ENCODE peak calls at places on chromosomes 1 and 21, in nine cellular contexts. One of them, this sample, is unnamed.
A peak's percentile ranks its signal among the peaks of the same experiment; 100 is the strongest.

GRCh38 chr21:21559285-21560045 is 561.3 kb downstream of the NCAM2 start:
- DNase-seq in esophagus squamous epithelium: no peak
- DNase-seq in Peyer's patch: no peak
- DNase-seq in aorta: no peak
- DNase-seq in A673: no peak
- DNase-seq in dorsolateral prefrontal cortex: no peak
- DNase-seq in choroid plexus epithelial cell: no peak
- DNase-seq in GM12865: no peak
- DNase-seq in CD8-positive, alpha-beta memory T cell: no peak
- DNase-seq in this sample: no peak

GRCh38 chr1:44655609-44656008 is 18.7 kb downstream of the TMEM53 start:
- DNase-seq in esophagus squamous epithelium: no peak
- DNase-seq in A673: peak; percentile 22
- DNase-seq in choroid plexus epithelial cell: peak; percentile 29
- DNase-seq in Peyer's patch: peak; percentile 60
- DNase-seq in GM12865: peak; percentile 33
- DNase-seq in aorta: peak; percentile 11
- DNase-seq in CD8-positive, alpha-beta memory T cell: no peak
- DNase-seq in dorsolateral prefrontal cortex: no peak
- DNase-seq in this sample: no peak

GRCh38 chr1:30809514-30810263 is 52.1 kb upstream of the LAPTM5 start:
- DNase-seq in Peyer's patch: no peak
- DNase-seq in choroid plexus epithelial cell: peak; percentile 93
- DNase-seq in esophagus squamous epithelium: no peak
- DNase-seq in GM12865: no peak
- DNase-seq in A673: peak; percentile 87
- DNase-seq in CD8-positive, alpha-beta memory T cell: no peak
- DNase-seq in aorta: no peak
- DNase-seq in dorsolateral prefrontal cortex: no peak
- DNase-seq in this sample: no peak

GRCh38 chr1:182802006-182802798 is 12.6 kb downstream of the NPL start:
- DNase-seq in dorsolateral prefrontal cortex: peak; percentile 49
- DNase-seq in esophagus squamous epithelium: no peak
- DNase-seq in Peyer's patch: no peak
- DNase-seq in choroid plexus epithelial cell: no peak
- DNase-seq in GM12865: no peak
- DNase-seq in CD8-positive, alpha-beta memory T cell: no peak
- DNase-seq in aorta: no peak
- DNase-seq in A673: no peak
- DNase-seq in this sample: no peak

GRCh38 chr1:15965228-15965767 is 10.6 kb downstream of the ZBTB17 start:
- DNase-seq in CD8-positive, alpha-beta memory T cell: no peak
- DNase-seq in aorta: no peak
- DNase-seq in GM12865: peak; percentile 70
- DNase-seq in choroid plexus epithelial cell: peak; percentile 26
- DNase-seq in dorsolateral prefrontal cortex: peak; percentile 72
- DNase-seq in Peyer's patch: no peak
- DNase-seq in esophagus squamous epithelium: no peak
- DNase-seq in A673: peak; percentile 63
- DNase-seq in this sample: no peak

GRCh38 chr21:45263534-45263933 is 24.2 kb downstream of the POFUT2 start:
- DNase-seq in Peyer's patch: no peak
- DNase-seq in CD8-positive, alpha-beta memory T cell: no peak
- DNase-seq in dorsolateral prefrontal cortex: peak; percentile 12
- DNase-seq in choroid plexus epithelial cell: no peak
- DNase-seq in A673: no peak
- DNase-seq in esophagus squamous epithelium: no peak
- DNase-seq in GM12865: no peak
- DNase-seq in aorta: peak; percentile 39
- DNase-seq in this sample: no peak

GRCh38 chr1:107870691-107871090 is 94.3 kb downstream of the VAV3 start:
- DNase-seq in dorsolateral prefrontal cortex: no peak
- DNase-seq in esophagus squamous epithelium: no peak
- DNase-seq in Peyer's patch: no peak
- DNase-seq in CD8-positive, alpha-beta memory T cell: no peak
- DNase-seq in aorta: no peak
- DNase-seq in choroid plexus epithelial cell: peak; percentile 77
- DNase-seq in A673: no peak
- DNase-seq in GM12865: no peak
- DNase-seq in this sample: no peak

GRCh38 chr1:67652800-67653199 is 32.2 kb upstream of the GADD45A start:
- DNase-seq in GM12865: peak; percentile 53
- DNase-seq in A673: no peak
- DNase-seq in dorsolateral prefrontal cortex: no peak
- DNase-seq in CD8-positive, alpha-beta memory T cell: no peak
- DNase-seq in choroid plexus epithelial cell: peak; percentile 95
- DNase-seq in aorta: no peak
- DNase-seq in esophagus squamous epithelium: no peak
- DNase-seq in Peyer's patch: no peak
- DNase-seq in this sample: no peak

GRCh38 chr1:74586253-74586897 is 74.0 kb upstream of the LRRC53 start:
- DNase-seq in GM12865: no peak
- DNase-seq in CD8-positive, alpha-beta memory T cell: no peak
- DNase-seq in Peyer's patch: no peak
- DNase-seq in dorsolateral prefrontal cortex: no peak
- DNase-seq in esophagus squamous epithelium: no peak
- DNase-seq in A673: no peak
- DNase-seq in aorta: no peak
- DNase-seq in choroid plexus epithelial cell: no peak
- DNase-seq in this sample: no peak

GRCh38 chr21:27681038-27681437 is 714.1 kb upstream of the ADAMTS5 start:
- DNase-seq in CD8-positive, alpha-beta memory T cell: no peak
- DNase-seq in A673: no peak
- DNase-seq in Peyer's patch: no peak
- DNase-seq in GM12865: no peak
- DNase-seq in dorsolateral prefrontal cortex: no peak
- DNase-seq in esophagus squamous epithelium: no peak
- DNase-seq in aorta: no peak
- DNase-seq in choroid plexus epithelial cell: no peak
- DNase-seq in this sample: no peak

GRCh38 chr1:1181129-1181937 is 7.7 kb downstream of the TTLL10 start:
- DNase-seq in Peyer's patch: peak; percentile 40
- DNase-seq in esophagus squamous epithelium: no peak
- DNase-seq in CD8-positive, alpha-beta memory T cell: peak; percentile 40
- DNase-seq in choroid plexus epithelial cell: no peak
- DNase-seq in GM12865: no peak
- DNase-seq in aorta: peak; percentile 65
- DNase-seq in A673: no peak
- DNase-seq in dorsolateral prefrontal cortex: no peak
- DNase-seq in this sample: no peak

GRCh38 chr1:207516729-207517128 is 20.8 kb downstream of the CR1 start:
- DNase-seq in GM12865: no peak
- DNase-seq in choroid plexus epithelial cell: no peak
- DNase-seq in dorsolateral prefrontal cortex: no peak
- DNase-seq in Peyer's patch: no peak
- DNase-seq in aorta: no peak
- DNase-seq in A673: no peak
- DNase-seq in CD8-positive, alpha-beta memory T cell: no peak
- DNase-seq in esophagus squamous epithelium: no peak
- DNase-seq in this sample: no peak

GRCh38 chr1:207518608-207519239 is 22.8 kb downstream of the CR1 start:
- DNase-seq in A673: no peak
- DNase-seq in aorta: no peak
- DNase-seq in dorsolateral prefrontal cortex: no peak
- DNase-seq in CD8-positive, alpha-beta memory T cell: no peak
- DNase-seq in Peyer's patch: no peak
- DNase-seq in GM12865: no peak
- DNase-seq in choroid plexus epithelial cell: no peak
- DNase-seq in esophagus squamous epithelium: no peak
- DNase-seq in this sample: no peak

GRCh38 chr1:207514890-207515289 is 18.9 kb downstream of the CR1 start:
- DNase-seq in dorsolateral prefrontal cortex: no peak
- DNase-seq in A673: no peak
- DNase-seq in Peyer's patch: no peak
- DNase-seq in esophagus squamous epithelium: no peak
- DNase-seq in aorta: no peak
- DNase-seq in GM12865: no peak
- DNase-seq in CD8-positive, alpha-beta memory T cell: no peak
- DNase-seq in choroid plexus epithelial cell: no peak
- DNase-seq in this sample: no peak

GRCh38 chr1:207520946-207521345 is 25.0 kb downstream of the CR1 start:
- DNase-seq in choroid plexus epithelial cell: no peak
- DNase-seq in A673: no peak
- DNase-seq in Peyer's patch: no peak
- DNase-seq in esophagus squamous epithelium: no peak
- DNase-seq in dorsolateral prefrontal cortex: no peak
- DNase-seq in GM12865: no peak
- DNase-seq in aorta: no peak
- DNase-seq in CD8-positive, alpha-beta memory T cell: no peak
- DNase-seq in this sample: no peak

GRCh38 chr1:207519505-207520399 is 23.8 kb downstream of the CR1 start:
- DNase-seq in esophagus squamous epithelium: no peak
- DNase-seq in Peyer's patch: no peak
- DNase-seq in GM12865: no peak
- DNase-seq in CD8-positive, alpha-beta memory T cell: no peak
- DNase-seq in choroid plexus epithelial cell: no peak
- DNase-seq in dorsolateral prefrontal cortex: no peak
- DNase-seq in A673: peak; percentile 5
- DNase-seq in aorta: no peak
- DNase-seq in this sample: no peak
- H3K4me3 ChIP-seq in esophagus squamous epithelium: no peak overlapping the region
- H3K4me3 ChIP-seq in Peyer's patch: no peak overlapping the region
- H3K4me3 ChIP-seq in GM12865: no peak overlapping the region
- H3K4me3 ChIP-seq in CD8-positive, alpha-beta memory T cell: no peak overlapping the region
- H3K4me3 ChIP-seq in choroid plexus epithelial cell: no peak overlapping the region
- H3K4me3 ChIP-seq in dorsolateral prefrontal cortex: no peak overlapping the region
- H3K4me3 ChIP-seq in A673: no peak overlapping the region
- H3K4me3 ChIP-seq in aorta: no peak overlapping the region
- H3K4me3 ChIP-seq in this sample: no peak overlapping the region

GRCh38 chr1:6483761-6484117 is 7.7 kb downstream of the PLEKHG5 start:
- DNase-seq in dorsolateral prefrontal cortex: no peak
- DNase-seq in aorta: no peak
- DNase-seq in CD8-positive, alpha-beta memory T cell: no peak
- DNase-seq in Peyer's patch: no peak
- DNase-seq in choroid plexus epithelial cell: no peak
- DNase-seq in esophagus squamous epithelium: no peak
- DNase-seq in A673: no peak
- DNase-seq in GM12865: no peak
- DNase-seq in this sample: no peak

GRCh38 chr1:6486433-6487011 is 4.9 kb downstream of the PLEKHG5 start:
- DNase-seq in CD8-positive, alpha-beta memory T cell: peak; percentile 87
- DNase-seq in aorta: peak; percentile 95
- DNase-seq in choroid plexus epithelial cell: peak; percentile 86
- DNase-seq in dorsolateral prefrontal cortex: peak; percentile 83
- DNase-seq in A673: peak; percentile 92
- DNase-seq in Peyer's patch: peak; percentile 94
- DNase-seq in esophagus squamous epithelium: no peak
- DNase-seq in GM12865: peak; percentile 83
- DNase-seq in this sample: peak; percentile 66

GRCh38 chr1:6485937-6486250 is 5.6 kb downstream of the PLEKHG5 start:
- DNase-seq in choroid plexus epithelial cell: no peak
- DNase-seq in dorsolateral prefrontal cortex: no peak
- DNase-seq in esophagus squamous epithelium: no peak
- DNase-seq in CD8-positive, alpha-beta memory T cell: no peak
- DNase-seq in Peyer's patch: no peak
- DNase-seq in GM12865: no peak
- DNase-seq in A673: no peak
- DNase-seq in aorta: no peak
- DNase-seq in this sample: no peak

GRCh38 chr1:6484826-6485139 is 6.7 kb downstream of the PLEKHG5 start:
- DNase-seq in esophagus squamous epithelium: no peak
- DNase-seq in aorta: no peak
- DNase-seq in dorsolateral prefrontal cortex: no peak
- DNase-seq in A673: no peak
- DNase-seq in CD8-positive, alpha-beta memory T cell: no peak
- DNase-seq in Peyer's patch: no peak
- DNase-seq in choroid plexus epithelial cell: no peak
- DNase-seq in GM12865: no peak
- DNase-seq in this sample: no peak

GRCh38 chr1:6485140-6485936 is 6.1 kb downstream of the PLEKHG5 start:
- DNase-seq in CD8-positive, alpha-beta memory T cell: no peak
- DNase-seq in Peyer's patch: no peak
- DNase-seq in GM12865: no peak
- DNase-seq in esophagus squamous epithelium: no peak
- DNase-seq in A673: no peak
- DNase-seq in dorsolateral prefrontal cortex: no peak
- DNase-seq in aorta: no peak
- DNase-seq in choroid plexus epithelial cell: no peak
- DNase-seq in this sample: no peak
- H3K4me3 ChIP-seq in CD8-positive, alpha-beta memory T cell: no peak overlapping the region
- H3K4me3 ChIP-seq in Peyer's patch: peak overlapping the region; percentile 26
- H3K4me3 ChIP-seq in GM12865: no peak overlapping the region
- H3K4me3 ChIP-seq in esophagus squamous epithelium: peak overlapping the region; percentile 69
- H3K4me3 ChIP-seq in A673: peak overlapping the region; percentile 19
- H3K4me3 ChIP-seq in dorsolateral prefrontal cortex: peak overlapping the region; percentile 40
- H3K4me3 ChIP-seq in aorta: no peak overlapping the region
- H3K4me3 ChIP-seq in choroid plexus epithelial cell: peak overlapping the region; percentile 56
- H3K4me3 ChIP-seq in this sample: no peak overlapping the region

GRCh38 chr1:224170748-224171478 is 12.1 kb upstream of the DEGS1 start:
- DNase-seq in dorsolateral prefrontal cortex: no peak
- DNase-seq in Peyer's patch: peak; percentile 65
- DNase-seq in esophagus squamous epithelium: no peak
- DNase-seq in CD8-positive, alpha-beta memory T cell: no peak
- DNase-seq in GM12865: peak; percentile 44
- DNase-seq in aorta: no peak
- DNase-seq in A673: no peak
- DNase-seq in choroid plexus epithelial cell: peak; percentile 56
- DNase-seq in this sample: peak; percentile 60

GRCh38 chr1:224169876-224170275 is 13.2 kb upstream of the DEGS1 start:
- DNase-seq in aorta: no peak
- DNase-seq in GM12865: no peak
- DNase-seq in dorsolateral prefrontal cortex: no peak
- DNase-seq in choroid plexus epithelial cell: peak; percentile 32
- DNase-seq in A673: no peak
- DNase-seq in esophagus squamous epithelium: no peak
- DNase-seq in CD8-positive, alpha-beta memory T cell: no peak
- DNase-seq in Peyer's patch: no peak
- DNase-seq in this sample: no peak

GRCh38 chr1:224172229-224172628 is 10.8 kb upstream of the DEGS1 start:
- DNase-seq in dorsolateral prefrontal cortex: no peak
- DNase-seq in GM12865: no peak
- DNase-seq in esophagus squamous epithelium: no peak
- DNase-seq in aorta: no peak
- DNase-seq in CD8-positive, alpha-beta memory T cell: no peak
- DNase-seq in A673: no peak
- DNase-seq in Peyer's patch: no peak
- DNase-seq in choroid plexus epithelial cell: no peak
- DNase-seq in this sample: no peak

GRCh38 chr1:224173523-224173922 is 9.5 kb upstream of the DEGS1 start:
- DNase-seq in choroid plexus epithelial cell: no peak
- DNase-seq in aorta: no peak
- DNase-seq in CD8-positive, alpha-beta memory T cell: no peak
- DNase-seq in GM12865: no peak
- DNase-seq in esophagus squamous epithelium: no peak
- DNase-seq in dorsolateral prefrontal cortex: no peak
- DNase-seq in Peyer's patch: no peak
- DNase-seq in A673: no peak
- DNase-seq in this sample: no peak

GRCh38 chr1:224168859-224169380 is 14.1 kb upstream of the DEGS1 start:
- DNase-seq in Peyer's patch: no peak
- DNase-seq in choroid plexus epithelial cell: peak; percentile 88
- DNase-seq in A673: no peak
- DNase-seq in dorsolateral prefrontal cortex: no peak
- DNase-seq in CD8-positive, alpha-beta memory T cell: no peak
- DNase-seq in esophagus squamous epithelium: no peak
- DNase-seq in GM12865: peak; percentile 87
- DNase-seq in aorta: no peak
- DNase-seq in this sample: peak; percentile 88
- H3K4me3 ChIP-seq in Peyer's patch: no peak overlapping the region
- H3K4me3 ChIP-seq in choroid plexus epithelial cell: no peak overlapping the region
- H3K4me3 ChIP-seq in A673: no peak overlapping the region
- H3K4me3 ChIP-seq in dorsolateral prefrontal cortex: no peak overlapping the region
- H3K4me3 ChIP-seq in CD8-positive, alpha-beta memory T cell: no peak overlapping the region
- H3K4me3 ChIP-seq in esophagus squamous epithelium: no peak overlapping the region
- H3K4me3 ChIP-seq in GM12865: peak overlapping the region; percentile 34
- H3K4me3 ChIP-seq in aorta: no peak overlapping the region
- H3K4me3 ChIP-seq in this sample: peak overlapping the region; percentile 20

GRCh38 chr21:41876928-41877652 is 2.1 kb downstream of the PRDM15 start:
- DNase-seq in dorsolateral prefrontal cortex: no peak
- DNase-seq in GM12865: no peak
- DNase-seq in CD8-positive, alpha-beta memory T cell: no peak
- DNase-seq in Peyer's patch: no peak
- DNase-seq in esophagus squamous epithelium: no peak
- DNase-seq in aorta: no peak
- DNase-seq in A673: no peak
- DNase-seq in choroid plexus epithelial cell: no peak
- DNase-seq in this sample: no peak
- H3K4me3 ChIP-seq in dorsolateral prefrontal cortex: peak overlapping the region; percentile 79
- H3K4me3 ChIP-seq in GM12865: peak overlapping the region; percentile 93
- H3K4me3 ChIP-seq in CD8-positive, alpha-beta memory T cell: no peak overlapping the region
- H3K4me3 ChIP-seq in Peyer's patch: no peak overlapping the region
- H3K4me3 ChIP-seq in esophagus squamous epithelium: peak overlapping the region; percentile 91
- H3K4me3 ChIP-seq in aorta: no peak overlapping the region
- H3K4me3 ChIP-seq in A673: peak overlapping the region; percentile 81
- H3K4me3 ChIP-seq in choroid plexus epithelial cell: peak overlapping the region; percentile 78
- H3K4me3 ChIP-seq in this sample: no peak overlapping the region